ENCODE peak calls at places on chromosomes 6 and 20, in nine cellular contexts. One of them, this sample, is unnamed.

GRCh38 chr6:159935065-159935464 is 33.8 kb upstream of the IGF2R start:
- DNase-seq in CD8-positive, alpha-beta memory T cell: no peak
- DNase-seq in activated CD4-positive, CD25-positive, alpha-beta regulatory T cell: no peak
- DNase-seq in AG10803: no peak
- DNase-seq in EH: peak
- DNase-seq in CD4-positive, alpha-beta T cell: no peak
- DNase-seq in stimulated activated CD4-positive, alpha-beta T cell treated with anti-CD3 and anti-CD28 coated beads, Interleukin-15, amount 100 ng/mL, for 1 hour: no peak
- DNase-seq in NCI-H2171: no peak
- DNase-seq in NCI-H82: no peak
- DNase-seq in this sample: no peak

GRCh38 chr20:22428051-22428450 is 156.3 kb downstream of the FOXA2 start:
- DNase-seq in stimulated activated CD4-positive, alpha-beta T cell treated with anti-CD3 and anti-CD28 coated beads, Interleukin-15, amount 100 ng/mL, for 1 hour: no peak
- DNase-seq in EH: no peak
- DNase-seq in NCI-H82: no peak
- DNase-seq in CD8-positive, alpha-beta memory T cell: no peak
- DNase-seq in NCI-H2171: no peak
- DNase-seq in activated CD4-positive, CD25-positive, alpha-beta regulatory T cell: no peak
- DNase-seq in CD4-positive, alpha-beta T cell: no peak
- DNase-seq in AG10803: no peak
- DNase-seq in this sample: no peak

GRCh38 chr6:23306251-23306950 is 737.0 kb downstream of the HDGFL1 start:
- DNase-seq in stimulated activated CD4-positive, alpha-beta T cell treated with anti-CD3 and anti-CD28 coated beads, Interleukin-15, amount 100 ng/mL, for 1 hour: no peak
- DNase-seq in NCI-H82: no peak
- DNase-seq in AG10803: no peak
- DNase-seq in NCI-H2171: no peak
- DNase-seq in activated CD4-positive, CD25-positive, alpha-beta regulatory T cell: no peak
- DNase-seq in EH: no peak
- DNase-seq in CD4-positive, alpha-beta T cell: no peak
- DNase-seq in CD8-positive, alpha-beta memory T cell: no peak
- DNase-seq in this sample: no peak

GRCh38 chr6:87118054-87118453 is 23.1 kb upstream of the CGA start:
- DNase-seq in stimulated activated CD4-positive, alpha-beta T cell treated with anti-CD3 and anti-CD28 coated beads, Interleukin-15, amount 100 ng/mL, for 1 hour: no peak
- DNase-seq in activated CD4-positive, CD25-positive, alpha-beta regulatory T cell: no peak
- DNase-seq in AG10803: no peak
- DNase-seq in CD8-positive, alpha-beta memory T cell: no peak
- DNase-seq in NCI-H82: no peak
- DNase-seq in NCI-H2171: no peak
- DNase-seq in EH: no peak
- DNase-seq in CD4-positive, alpha-beta T cell: no peak
- DNase-seq in this sample: no peak

GRCh38 chr6:24495516-24495847 is 713 bp downstream of the ALDH5A1 start:
- DNase-seq in AG10803: peak
- DNase-seq in stimulated activated CD4-positive, alpha-beta T cell treated with anti-CD3 and anti-CD28 coated beads, Interleukin-15, amount 100 ng/mL, for 1 hour: no peak
- DNase-seq in NCI-H82: no peak
- DNase-seq in activated CD4-positive, CD25-positive, alpha-beta regulatory T cell: peak
- DNase-seq in EH: peak
- DNase-seq in CD8-positive, alpha-beta memory T cell: peak
- DNase-seq in NCI-H2171: peak
- DNase-seq in CD4-positive, alpha-beta T cell: peak
- DNase-seq in this sample: peak

GRCh38 chr6:67594366-67594765 is 1040.7 kb upstream of the ADGRB3 start:
- DNase-seq in activated CD4-positive, CD25-positive, alpha-beta regulatory T cell: no peak
- DNase-seq in NCI-H82: no peak
- DNase-seq in CD8-positive, alpha-beta memory T cell: no peak
- DNase-seq in stimulated activated CD4-positive, alpha-beta T cell treated with anti-CD3 and anti-CD28 coated beads, Interleukin-15, amount 100 ng/mL, for 1 hour: no peak
- DNase-seq in EH: no peak
- DNase-seq in NCI-H2171: no peak
- DNase-seq in AG10803: no peak
- DNase-seq in CD4-positive, alpha-beta T cell: no peak
- DNase-seq in this sample: no peak

GRCh38 chr6:158629376-158630221 is 14.9 kb downstream of the DYNLT1 start:
- DNase-seq in CD4-positive, alpha-beta T cell: peak
- DNase-seq in EH: no peak
- DNase-seq in stimulated activated CD4-positive, alpha-beta T cell treated with anti-CD3 and anti-CD28 coated beads, Interleukin-15, amount 100 ng/mL, for 1 hour: no peak
- DNase-seq in activated CD4-positive, CD25-positive, alpha-beta regulatory T cell: no peak
- DNase-seq in NCI-H82: peak
- DNase-seq in CD8-positive, alpha-beta memory T cell: peak
- DNase-seq in AG10803: no peak
- DNase-seq in NCI-H2171: no peak
- DNase-seq in this sample: no peak

GRCh38 chr6:5116243-5116991 is 31.3 kb downstream of the PPP1R3G start:
- DNase-seq in AG10803: no peak
- DNase-seq in EH: no peak
- DNase-seq in CD4-positive, alpha-beta T cell: no peak
- DNase-seq in NCI-H2171: no peak
- DNase-seq in CD8-positive, alpha-beta memory T cell: no peak
- DNase-seq in NCI-H82: no peak
- DNase-seq in activated CD4-positive, CD25-positive, alpha-beta regulatory T cell: no peak
- DNase-seq in stimulated activated CD4-positive, alpha-beta T cell treated with anti-CD3 and anti-CD28 coated beads, Interleukin-15, amount 100 ng/mL, for 1 hour: no peak
- DNase-seq in this sample: no peak

GRCh38 chr20:62762376-62762775 is 33.9 kb upstream of the MRGBP start:
- DNase-seq in CD8-positive, alpha-beta memory T cell: no peak
- DNase-seq in NCI-H82: no peak
- DNase-seq in CD4-positive, alpha-beta T cell: no peak
- DNase-seq in stimulated activated CD4-positive, alpha-beta T cell treated with anti-CD3 and anti-CD28 coated beads, Interleukin-15, amount 100 ng/mL, for 1 hour: no peak
- DNase-seq in activated CD4-positive, CD25-positive, alpha-beta regulatory T cell: no peak
- DNase-seq in AG10803: no peak
- DNase-seq in EH: no peak
- DNase-seq in NCI-H2171: no peak
- DNase-seq in this sample: no peak

GRCh38 chr6:22613695-22614094 is 44.3 kb downstream of the HDGFL1 start:
- DNase-seq in NCI-H2171: no peak
- DNase-seq in activated CD4-positive, CD25-positive, alpha-beta regulatory T cell: no peak
- DNase-seq in stimulated activated CD4-positive, alpha-beta T cell treated with anti-CD3 and anti-CD28 coated beads, Interleukin-15, amount 100 ng/mL, for 1 hour: no peak
- DNase-seq in AG10803: peak
- DNase-seq in NCI-H82: no peak
- DNase-seq in CD4-positive, alpha-beta T cell: no peak
- DNase-seq in CD8-positive, alpha-beta memory T cell: no peak
- DNase-seq in EH: peak
- DNase-seq in this sample: no peak

GRCh38 chr6:124334359-124334758 is 530.7 kb downstream of the NKAIN2 start:
- DNase-seq in EH: no peak
- DNase-seq in AG10803: no peak
- DNase-seq in NCI-H2171: no peak
- DNase-seq in stimulated activated CD4-positive, alpha-beta T cell treated with anti-CD3 and anti-CD28 coated beads, Interleukin-15, amount 100 ng/mL, for 1 hour: no peak
- DNase-seq in NCI-H82: no peak
- DNase-seq in CD4-positive, alpha-beta T cell: no peak
- DNase-seq in activated CD4-positive, CD25-positive, alpha-beta regulatory T cell: no peak
- DNase-seq in CD8-positive, alpha-beta memory T cell: no peak
- DNase-seq in this sample: no peak

GRCh38 chr6:6781172-6781876 is 192.8 kb downstream of the LY86 start:
- DNase-seq in activated CD4-positive, CD25-positive, alpha-beta regulatory T cell: no peak
- DNase-seq in AG10803: peak
- DNase-seq in CD4-positive, alpha-beta T cell: no peak
- DNase-seq in NCI-H2171: peak
- DNase-seq in stimulated activated CD4-positive, alpha-beta T cell treated with anti-CD3 and anti-CD28 coated beads, Interleukin-15, amount 100 ng/mL, for 1 hour: no peak
- DNase-seq in CD8-positive, alpha-beta memory T cell: no peak
- DNase-seq in EH: peak
- DNase-seq in NCI-H82: peak
- DNase-seq in this sample: peak

GRCh38 chr6:81735756-81736380 is 16.6 kb downstream of the TENT5A start:
- DNase-seq in NCI-H2171: no peak
- DNase-seq in activated CD4-positive, CD25-positive, alpha-beta regulatory T cell: no peak
- DNase-seq in CD4-positive, alpha-beta T cell: no peak
- DNase-seq in AG10803: peak
- DNase-seq in CD8-positive, alpha-beta memory T cell: no peak
- DNase-seq in stimulated activated CD4-positive, alpha-beta T cell treated with anti-CD3 and anti-CD28 coated beads, Interleukin-15, amount 100 ng/mL, for 1 hour: no peak
- DNase-seq in EH: peak
- DNase-seq in NCI-H82: no peak
- DNase-seq in this sample: no peak

GRCh38 chr6:85126448-85127178 is 323.3 kb upstream of the NT5E start:
- DNase-seq in CD8-positive, alpha-beta memory T cell: no peak
- DNase-seq in activated CD4-positive, CD25-positive, alpha-beta regulatory T cell: no peak
- DNase-seq in stimulated activated CD4-positive, alpha-beta T cell treated with anti-CD3 and anti-CD28 coated beads, Interleukin-15, amount 100 ng/mL, for 1 hour: no peak
- DNase-seq in EH: peak
- DNase-seq in AG10803: peak
- DNase-seq in NCI-H2171: no peak
- DNase-seq in NCI-H82: peak
- DNase-seq in CD4-positive, alpha-beta T cell: no peak
- DNase-seq in this sample: peak

GRCh38 chr6:154302111-154302752 is 54.4 kb downstream of the IPCEF1 start:
- DNase-seq in stimulated activated CD4-positive, alpha-beta T cell treated with anti-CD3 and anti-CD28 coated beads, Interleukin-15, amount 100 ng/mL, for 1 hour: no peak
- DNase-seq in CD4-positive, alpha-beta T cell: no peak
- DNase-seq in AG10803: peak
- DNase-seq in CD8-positive, alpha-beta memory T cell: no peak
- DNase-seq in EH: peak
- DNase-seq in NCI-H2171: no peak
- DNase-seq in NCI-H82: no peak
- DNase-seq in activated CD4-positive, CD25-positive, alpha-beta regulatory T cell: no peak
- DNase-seq in this sample: peak

GRCh38 chr6:34568341-34568680 is 12.2 kb upstream of the SPDEF start:
- DNase-seq in AG10803: no peak
- DNase-seq in CD8-positive, alpha-beta memory T cell: no peak
- DNase-seq in activated CD4-positive, CD25-positive, alpha-beta regulatory T cell: no peak
- DNase-seq in NCI-H2171: no peak
- DNase-seq in CD4-positive, alpha-beta T cell: no peak
- DNase-seq in NCI-H82: no peak
- DNase-seq in EH: no peak
- DNase-seq in stimulated activated CD4-positive, alpha-beta T cell treated with anti-CD3 and anti-CD28 coated beads, Interleukin-15, amount 100 ng/mL, for 1 hour: no peak
- DNase-seq in this sample: no peak

GRCh38 chr6:135497412-135498177 is at the start of gene AHI1:
- DNase-seq in EH: peak
- DNase-seq in NCI-H82: peak
- DNase-seq in CD4-positive, alpha-beta T cell: peak
- DNase-seq in activated CD4-positive, CD25-positive, alpha-beta regulatory T cell: peak
- DNase-seq in NCI-H2171: peak
- DNase-seq in stimulated activated CD4-positive, alpha-beta T cell treated with anti-CD3 and anti-CD28 coated beads, Interleukin-15, amount 100 ng/mL, for 1 hour: peak
- DNase-seq in CD8-positive, alpha-beta memory T cell: peak
- DNase-seq in AG10803: peak
- DNase-seq in this sample: peak

GRCh38 chr6:147279423-147279822 is 75.2 kb downstream of the STXBP5 start:
- DNase-seq in CD4-positive, alpha-beta T cell: no peak
- DNase-seq in activated CD4-positive, CD25-positive, alpha-beta regulatory T cell: no peak
- DNase-seq in NCI-H82: no peak
- DNase-seq in EH: peak
- DNase-seq in CD8-positive, alpha-beta memory T cell: no peak
- DNase-seq in NCI-H2171: no peak
- DNase-seq in AG10803: peak
- DNase-seq in stimulated activated CD4-positive, alpha-beta T cell treated with anti-CD3 and anti-CD28 coated beads, Interleukin-15, amount 100 ng/mL, for 1 hour: no peak
- DNase-seq in this sample: peak

GRCh38 chr6:141403827-141404226 is 728.9 kb upstream of the GJE1 start:
- DNase-seq in CD4-positive, alpha-beta T cell: no peak
- DNase-seq in stimulated activated CD4-positive, alpha-beta T cell treated with anti-CD3 and anti-CD28 coated beads, Interleukin-15, amount 100 ng/mL, for 1 hour: no peak
- DNase-seq in NCI-H82: no peak
- DNase-seq in AG10803: peak
- DNase-seq in CD8-positive, alpha-beta memory T cell: no peak
- DNase-seq in activated CD4-positive, CD25-positive, alpha-beta regulatory T cell: no peak
- DNase-seq in NCI-H2171: no peak
- DNase-seq in EH: peak
- DNase-seq in this sample: peak

GRCh38 chr20:4488407-4489339 is 233.0 kb upstream of the PRND start:
- DNase-seq in CD4-positive, alpha-beta T cell: no peak
- DNase-seq in NCI-H82: no peak
- DNase-seq in activated CD4-positive, CD25-positive, alpha-beta regulatory T cell: no peak
- DNase-seq in stimulated activated CD4-positive, alpha-beta T cell treated with anti-CD3 and anti-CD28 coated beads, Interleukin-15, amount 100 ng/mL, for 1 hour: no peak
- DNase-seq in EH: peak
- DNase-seq in CD8-positive, alpha-beta memory T cell: no peak
- DNase-seq in AG10803: peak
- DNase-seq in NCI-H2171: no peak
- DNase-seq in this sample: peak

GRCh38 chr20:4493386-4493785 is 228.3 kb upstream of the PRND start:
- DNase-seq in AG10803: no peak
- DNase-seq in CD8-positive, alpha-beta memory T cell: no peak
- DNase-seq in NCI-H82: no peak
- DNase-seq in stimulated activated CD4-positive, alpha-beta T cell treated with anti-CD3 and anti-CD28 coated beads, Interleukin-15, amount 100 ng/mL, for 1 hour: no peak
- DNase-seq in activated CD4-positive, CD25-positive, alpha-beta regulatory T cell: no peak
- DNase-seq in NCI-H2171: no peak
- DNase-seq in CD4-positive, alpha-beta T cell: no peak
- DNase-seq in EH: no peak
- DNase-seq in this sample: no peak

GRCh38 chr20:50151034-50151743 is 2.3 kb downstream of the PEDS1 start:
- DNase-seq in NCI-H82: no peak
- DNase-seq in NCI-H2171: no peak
- DNase-seq in activated CD4-positive, CD25-positive, alpha-beta regulatory T cell: no peak
- DNase-seq in AG10803: peak
- DNase-seq in EH: no peak
- DNase-seq in stimulated activated CD4-positive, alpha-beta T cell treated with anti-CD3 and anti-CD28 coated beads, Interleukin-15, amount 100 ng/mL, for 1 hour: no peak
- DNase-seq in CD4-positive, alpha-beta T cell: no peak
- DNase-seq in CD8-positive, alpha-beta memory T cell: no peak
- DNase-seq in this sample: peak

GRCh38 chr6:33929575-33930288 is 125.9 kb upstream of the MLN start:
- DNase-seq in CD8-positive, alpha-beta memory T cell: no peak
- DNase-seq in NCI-H82: peak
- DNase-seq in CD4-positive, alpha-beta T cell: no peak
- DNase-seq in NCI-H2171: peak
- DNase-seq in EH: no peak
- DNase-seq in AG10803: peak
- DNase-seq in stimulated activated CD4-positive, alpha-beta T cell treated with anti-CD3 and anti-CD28 coated beads, Interleukin-15, amount 100 ng/mL, for 1 hour: no peak
- DNase-seq in activated CD4-positive, CD25-positive, alpha-beta regulatory T cell: no peak
- DNase-seq in this sample: peak

GRCh38 chr6:55713411-55713810 is 134.4 kb upstream of the HMGCLL1 start:
- DNase-seq in NCI-H82: no peak
- DNase-seq in NCI-H2171: no peak
- DNase-seq in EH: no peak
- DNase-seq in CD8-positive, alpha-beta memory T cell: no peak
- DNase-seq in AG10803: no peak
- DNase-seq in CD4-positive, alpha-beta T cell: no peak
- DNase-seq in activated CD4-positive, CD25-positive, alpha-beta regulatory T cell: no peak
- DNase-seq in stimulated activated CD4-positive, alpha-beta T cell treated with anti-CD3 and anti-CD28 coated beads, Interleukin-15, amount 100 ng/mL, for 1 hour: no peak
- DNase-seq in this sample: no peak

GRCh38 chr20:49863666-49864065 is 51.0 kb downstream of the SLC9A8 start:
- DNase-seq in CD4-positive, alpha-beta T cell: no peak
- DNase-seq in AG10803: no peak
- DNase-seq in activated CD4-positive, CD25-positive, alpha-beta regulatory T cell: no peak
- DNase-seq in stimulated activated CD4-positive, alpha-beta T cell treated with anti-CD3 and anti-CD28 coated beads, Interleukin-15, amount 100 ng/mL, for 1 hour: no peak
- DNase-seq in EH: no peak
- DNase-seq in NCI-H2171: no peak
- DNase-seq in NCI-H82: no peak
- DNase-seq in CD8-positive, alpha-beta memory T cell: no peak
- DNase-seq in this sample: no peak

GRCh38 chr20:47318596-47319516 is 37.6 kb downstream of the ZMYND8 start:
- DNase-seq in CD8-positive, alpha-beta memory T cell: no peak
- DNase-seq in NCI-H82: no peak
- DNase-seq in activated CD4-positive, CD25-positive, alpha-beta regulatory T cell: no peak
- DNase-seq in NCI-H2171: no peak
- DNase-seq in EH: peak
- DNase-seq in AG10803: peak
- DNase-seq in stimulated activated CD4-positive, alpha-beta T cell treated with anti-CD3 and anti-CD28 coated beads, Interleukin-15, amount 100 ng/mL, for 1 hour: no peak
- DNase-seq in CD4-positive, alpha-beta T cell: no peak
- DNase-seq in this sample: peak